ENCODE peak calls at places on chromosomes 11 and 22, in five cellular contexts. X is A549, C is endothelial cell of umbilical vein, P is HepG2, Q is GM12878. K is an unnamed sample.

GRCh38 chr22:18078329-18079041 is 695 bp downstream of the PEX26 start:
- DNase-seq in X (peak), C (peak), P (peak), Q (no peak), K (peak)

GRCh38 chr11:10302744-10303557 is 1.9 kb upstream of the ADM start:
- DNase-seq in X (no peak), C (peak), P (peak), Q (no peak), K (peak)

GRCh38 chr11:28528217-28528616 is 420.0 kb downstream of the METTL15 start:
- DNase-seq in X (no peak), C (no peak), P (no peak), Q (no peak), K (no peak)

GRCh38 chr11:47155914-47156313 is 20.8 kb downstream of the ARFGAP2 start:
- DNase-seq in X (no peak), C (no peak), P (no peak), Q (no peak), K (no peak)

GRCh38 chr22:46813816-46814597 is 51.6 kb downstream of the TBC1D22A start:
- DNase-seq in X (no peak), C (peak), P (no peak), Q (no peak), K (no peak)

GRCh38 chr22:19287889-19288288 is 3.6 kb downstream of the CLTCL1 start:
- DNase-seq in X (no peak), C (no peak), P (no peak), Q (no peak), K (no peak)

GRCh38 chr22:19396561-19396933 is 35.0 kb downstream of the HIRA start:
- DNase-seq in X (no peak), C (no peak), P (no peak), Q (no peak), K (no peak)

GRCh38 chr11:76185931-76186401 is 20.3 kb downstream of the WNT11 start:
- DNase-seq in X (no peak), C (no peak), P (no peak), Q (no peak), K (no peak)

GRCh38 chr11:93623179-93623578 is 38.3 kb upstream of the CEP295 start:
- DNase-seq in X (no peak), C (no peak), P (no peak), Q (peak), K (peak)

GRCh38 chr11:47033439-47033838 is 96.9 kb downstream of the CSTPP1 start:
- DNase-seq in X (no peak), C (no peak), P (no peak), Q (no peak), K (no peak)

GRCh38 chr22:21697021-21697771 is 31.4 kb downstream of the PPIL2 start:
- DNase-seq in X (no peak), C (no peak), P (no peak), Q (no peak), K (no peak)

GRCh38 chr11:32890843-32891656 is 1.6 kb upstream of the QSER1 start:
- DNase-seq in X (no peak), C (no peak), P (no peak), Q (no peak), K (peak)

DNA sequence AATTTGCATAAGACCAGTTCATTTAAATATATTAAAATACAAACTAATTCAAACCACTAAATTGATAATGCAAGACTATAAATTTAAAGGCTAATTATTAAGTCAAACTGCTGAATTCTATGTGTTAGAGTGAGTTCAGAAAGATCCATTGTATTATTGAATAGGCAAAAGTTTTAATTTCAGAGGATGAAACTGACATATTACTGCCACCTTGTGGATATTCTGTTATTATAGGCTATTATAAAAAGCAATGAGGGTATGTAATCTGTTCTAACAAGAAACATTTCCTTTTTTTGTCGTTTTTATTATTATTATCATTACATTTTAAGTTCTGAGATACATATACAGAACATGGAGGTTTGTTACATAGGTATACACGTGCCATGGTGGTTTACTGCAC is 20.9 kb upstream of the NAALAD2 start:
- DNase-seq in X (no peak), C (peak), P (no peak), Q (no peak), K (peak)
- TF ChIP-seq CTCF in X (peak), C (peak), P (peak), Q (no peak), K (no peak)

DNA sequence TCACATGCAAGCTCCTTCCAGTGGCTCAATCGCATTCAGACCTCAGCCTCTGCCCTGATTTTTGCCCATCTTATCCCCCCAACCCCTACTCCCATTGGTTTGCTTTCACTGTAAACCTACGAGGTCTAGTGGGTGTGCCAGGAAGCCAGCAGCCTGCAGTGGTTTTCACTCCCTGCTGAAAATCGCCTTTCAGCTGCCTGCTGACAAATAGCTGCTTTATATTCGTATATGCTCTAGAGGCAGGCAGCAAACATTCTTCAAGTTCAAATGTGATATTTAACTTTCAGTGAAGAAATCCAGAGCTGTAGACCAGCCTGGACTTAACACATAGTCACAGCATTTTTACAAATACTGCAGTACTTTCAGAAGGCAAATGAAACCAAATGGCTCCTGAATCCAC is 92.8 kb upstream of the APOA1 start:
- DNase-seq in X (no peak), C (peak), P (peak), Q (no peak), K (peak)
- H3K4me3 ChIP-seq in X (no peak), C (no peak), P (no peak), Q (peak), K (no peak)

GRCh38 chr11:4066960-4067359 is 27.6 kb upstream of the RRM1 start:
- DNase-seq in X (no peak), C (no peak), P (no peak), Q (no peak), K (peak)

GRCh38 chr11:4071828-4072421 is 22.7 kb upstream of the RRM1 start:
- DNase-seq in X (no peak), C (no peak), P (no peak), Q (no peak), K (no peak)

GRCh38 chr11:4065601-4066377 is 28.8 kb upstream of the RRM1 start:
- DNase-seq in X (no peak), C (no peak), P (no peak), Q (no peak), K (no peak)

GRCh38 chr11:4071325-4071724 is 23.3 kb upstream of the RRM1 start:
- DNase-seq in X (no peak), C (no peak), P (no peak), Q (no peak), K (no peak)

GRCh38 chr11:4068962-4069361 is 25.6 kb upstream of the RRM1 start:
- DNase-seq in X (no peak), C (no peak), P (no peak), Q (no peak), K (no peak)
- TF ChIP-seq MYC in X (no peak), C (no peak), P (no peak), Q (no peak), K (no peak)

DNA sequence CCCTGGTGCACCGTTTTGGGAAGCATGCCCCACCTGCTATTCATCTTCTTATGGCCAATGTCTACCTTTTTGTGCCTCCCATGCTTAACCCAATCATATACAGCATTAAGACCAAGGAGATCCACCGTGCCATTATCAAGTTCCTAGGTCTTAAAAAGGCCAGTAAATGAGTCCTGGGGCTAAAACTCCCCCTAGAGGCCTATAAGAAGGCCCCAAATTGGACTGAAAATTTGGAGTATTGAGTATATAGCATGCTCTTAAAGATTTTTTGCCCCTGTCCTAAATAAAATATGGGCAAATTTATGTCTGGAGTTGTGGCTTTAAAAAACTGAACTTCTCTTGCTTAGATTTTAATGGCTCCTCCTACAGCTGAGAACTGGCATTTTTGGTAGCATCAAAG is 6.6 kb downstream of the OR51M1 start:
- DNase-seq in X (no peak), C (no peak), P (no peak), Q (no peak), K (no peak)
- TF ChIP-seq CTCF in X (no peak), C (no peak), P (no peak), Q (peak), K (no peak)

DNA sequence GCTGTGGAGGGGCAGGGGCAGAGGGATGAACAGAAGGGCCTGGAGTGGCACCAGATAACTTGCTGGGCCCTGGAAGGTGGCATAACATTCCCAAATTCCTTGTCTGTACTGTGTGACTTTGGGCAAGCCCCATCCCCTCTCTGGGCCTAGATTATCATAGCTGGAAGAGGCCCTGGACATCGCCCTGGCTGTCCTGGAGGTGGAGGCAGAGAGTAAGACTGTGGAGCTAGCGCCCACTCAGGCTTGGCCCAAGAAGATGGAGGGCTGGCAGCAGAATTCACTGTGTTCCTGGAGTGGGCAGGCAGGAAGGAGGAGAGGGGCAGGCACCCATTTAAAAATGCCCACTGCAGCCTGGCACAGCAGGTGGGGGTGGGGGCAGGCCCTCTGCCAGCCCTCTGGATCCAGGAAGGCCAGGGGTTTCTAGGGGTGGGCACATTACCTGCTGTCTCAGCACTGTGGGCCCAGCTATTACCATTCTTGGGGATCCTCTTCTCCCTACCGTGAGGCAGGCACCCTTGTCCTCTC is 22.6 kb downstream of the ARHGEF17 start:
- DNase-seq in X (peak), C (peak), P (peak), Q (no peak), K (no peak)
- H3K4me3 ChIP-seq in X (no peak), C (no peak), P (peak), Q (no peak), K (no peak)

DNA sequence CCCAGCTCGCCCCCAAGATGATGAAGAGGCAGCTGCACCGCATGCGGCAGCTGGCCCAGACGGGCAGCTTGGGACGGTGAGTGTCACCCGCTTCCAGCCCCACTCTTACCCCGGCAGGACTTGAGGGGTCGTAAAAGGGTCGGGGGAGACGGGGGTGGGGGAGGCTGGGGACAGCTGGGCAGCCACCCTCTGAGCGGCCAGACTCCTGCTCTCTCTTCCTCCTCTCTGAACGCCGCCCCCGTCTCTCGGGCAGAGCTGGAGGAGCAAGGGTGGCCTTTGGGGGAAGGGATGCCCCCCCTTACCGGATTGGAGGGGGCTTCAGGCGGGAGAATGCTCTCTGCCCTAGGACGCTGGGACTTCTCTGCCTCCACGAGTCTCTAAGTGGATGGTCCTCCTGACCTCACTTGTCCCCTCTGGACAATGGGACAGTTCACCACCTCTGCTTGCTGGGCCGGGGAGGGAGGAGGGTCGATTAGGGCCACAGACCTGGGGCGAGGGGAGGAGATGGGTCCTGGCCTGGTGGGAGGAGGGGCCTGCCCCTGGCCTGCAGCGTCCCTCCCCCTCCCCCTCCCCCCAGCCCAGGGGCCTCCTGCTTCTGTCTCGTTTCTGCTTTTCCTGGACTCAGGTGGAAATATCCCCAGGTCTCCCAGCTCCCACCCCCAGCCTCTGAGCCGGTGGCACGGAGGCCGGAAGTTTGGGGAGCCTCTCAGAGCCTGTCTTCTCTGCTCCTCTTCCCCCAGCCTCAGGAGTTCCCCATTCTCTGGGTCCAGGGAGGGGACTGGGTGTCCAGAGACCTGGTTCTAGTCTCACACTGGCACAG is 512 bp downstream of the SH3BP1 start:
- DNase-seq in X (no peak), C (no peak), P (no peak), Q (no peak), K (peak)
- TF ChIP-seq MYC in X (no peak), C (no peak), P (no peak), Q (no peak), K (no peak)

DNA sequence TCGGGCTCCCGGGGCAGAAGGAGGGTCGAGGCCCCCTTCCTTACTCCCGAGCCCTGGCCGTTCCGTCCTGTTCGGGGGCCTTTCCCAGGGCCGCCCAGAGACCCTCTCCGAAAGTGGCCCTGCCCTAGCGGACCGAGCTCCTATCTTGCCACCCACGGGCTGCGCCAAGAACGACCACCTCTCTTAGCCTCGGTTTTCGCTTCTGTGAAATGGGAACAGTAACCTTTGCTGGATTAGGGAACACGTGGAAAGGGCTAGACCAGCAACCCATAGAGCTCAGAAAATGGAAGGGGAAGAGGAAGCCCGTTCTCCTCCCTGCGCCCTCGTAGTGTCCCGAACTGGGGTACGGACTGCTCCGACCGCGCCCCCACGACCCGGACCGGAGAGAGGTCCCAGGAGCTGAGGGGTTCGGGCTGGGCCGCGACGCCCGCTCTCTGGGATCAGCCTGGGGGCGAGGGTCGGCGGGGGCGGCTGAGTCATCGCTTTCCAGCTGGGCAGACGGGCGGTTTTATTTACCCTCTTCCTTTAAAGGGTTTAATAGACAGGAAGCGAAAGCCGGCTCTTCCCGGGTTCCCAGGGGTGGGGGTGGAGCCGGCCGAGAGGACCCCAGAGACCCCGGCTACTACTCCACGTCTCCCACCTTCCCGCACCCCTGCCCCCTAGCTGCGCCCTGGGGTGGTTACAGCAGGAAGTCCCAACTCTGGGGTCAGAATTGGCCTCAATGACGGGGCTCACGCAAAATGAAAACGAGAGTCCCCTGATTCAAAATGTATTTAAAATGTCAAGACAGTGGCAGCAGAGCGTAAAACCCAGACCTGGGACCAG is 872 bp upstream of the PHLDA2 start:
- DNase-seq in X (peak), C (peak), P (peak), Q (peak), K (peak)
- TF ChIP-seq CTCF in X (no peak), C (no peak), P (no peak), Q (peak), K (peak)

DNA sequence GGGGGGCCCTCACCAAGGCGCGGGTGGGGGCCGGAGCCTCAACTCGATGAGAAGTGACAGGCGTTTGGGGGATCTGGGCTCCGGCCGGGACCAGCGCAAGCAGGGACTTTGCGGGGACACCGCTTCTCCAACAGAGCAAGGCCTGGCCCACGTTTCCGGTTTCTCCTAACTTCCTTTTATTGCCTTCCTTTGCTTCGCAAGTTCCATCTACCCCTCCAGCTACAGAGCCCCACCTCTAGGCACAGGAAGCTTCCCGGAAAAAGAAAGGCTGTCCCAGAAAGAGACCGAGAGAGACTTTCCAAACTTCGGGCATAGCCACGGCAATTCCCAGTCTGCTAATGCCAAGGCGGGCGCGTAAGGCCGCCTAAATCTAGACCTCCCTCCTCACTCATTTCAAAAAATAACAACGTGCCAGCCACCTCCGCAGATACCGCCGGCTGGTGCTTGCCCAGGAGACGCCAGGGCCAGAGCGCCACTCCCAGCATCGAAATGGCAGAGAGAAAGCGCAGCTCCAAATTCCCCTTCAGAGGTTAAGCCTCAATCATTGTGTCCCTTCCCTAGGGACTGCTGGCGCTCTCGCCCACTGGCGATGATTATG is 6.6 kb downstream of the PAX6 start:
- DNase-seq in X (no peak), C (no peak), P (no peak), Q (no peak), K (peak)
- H3K4me3 ChIP-seq in X (no peak), C (no peak), P (no peak), Q (peak), K (no peak)